ENCODE peak calls at places on chromosomes 5 and 9, in four cellular contexts. R, C, J and G are unnamed samples.

GRCh38 chr5:73093943-73094342 is 26.4 kb upstream of the TMEM171 start:
- DNase-seq in R (no peak), C (no peak), J (peak; percentile 57), G (no peak)

GRCh38 chr5:180297587-180298282 is 5.9 kb upstream of the MAPK9 start:
- DNase-seq in R (no peak), C (no peak), J (peak; percentile 29), G (no peak)

GRCh38 chr5:873328-873727 is 19.3 kb downstream of the BRD9 start:
- DNase-seq in R (peak; percentile 74), C (no peak), J (no peak), G (no peak)

GRCh38 chr9:134323741-134324358 is 2.4 kb upstream of the RXRA start:
- DNase-seq in R (no peak), C (peak; percentile 67), J (peak; percentile 16), G (no peak)

GRCh38 chr5:177142029-177142681 is 8.6 kb downstream of the NSD1 start:
- DNase-seq in R (no peak), C (no peak), J (no peak), G (no peak)

GRCh38 chr5:138936225-138936967 is 61.3 kb upstream of the LRRTM2 start:
- DNase-seq in R (no peak), C (no peak), J (no peak), G (no peak)

GRCh38 chr5:116848974-116849586 is 274.5 kb upstream of the SEMA6A start:
- DNase-seq in R (no peak), C (no peak), J (peak; percentile 17), G (no peak)

GRCh38 chr9:93143830-93144530 is 9.9 kb upstream of the NINJ1 start:
- DNase-seq in R (no peak), C (no peak), J (no peak), G (peak; percentile 47)

GRCh38 chr9:81032831-81033230 is 656.5 kb downstream of the TLE1 start:
- DNase-seq in R (no peak), C (no peak), J (no peak), G (no peak)